ENCODE peak calls at places on chromosomes 7 and 10, in nine cellular contexts. One of them, this sample, is unnamed.

GRCh38 chr7:147298611-147299043 is 1182.0 kb downstream of the CNTNAP2 start:
- DNase-seq in mammary epithelial cell: no peak
- DNase-seq in osteoblast: peak; percentile 10
- DNase-seq in AG09319: no peak
- DNase-seq in fibroblast of pulmonary artery: peak; percentile 1
- DNase-seq in GM12865: no peak
- DNase-seq in PC-3: peak; percentile 65
- DNase-seq in WERI-Rb-1: no peak
- DNase-seq in osteocyte: no peak
- DNase-seq in this sample: no peak

GRCh38 chr7:108385834-108386422 is 70.3 kb downstream of the NRCAM start:
- DNase-seq in mammary epithelial cell: no peak
- DNase-seq in osteoblast: no peak
- DNase-seq in AG09319: no peak
- DNase-seq in fibroblast of pulmonary artery: no peak
- DNase-seq in GM12865: no peak
- DNase-seq in PC-3: no peak
- DNase-seq in WERI-Rb-1: no peak
- DNase-seq in osteocyte: no peak
- DNase-seq in this sample: no peak

GRCh38 chr7:52129278-52129677 is 812.7 kb upstream of the COBL start:
- DNase-seq in mammary epithelial cell: no peak
- DNase-seq in osteoblast: no peak
- DNase-seq in AG09319: no peak
- DNase-seq in fibroblast of pulmonary artery: no peak
- DNase-seq in GM12865: no peak
- DNase-seq in PC-3: no peak
- DNase-seq in WERI-Rb-1: no peak
- DNase-seq in osteocyte: no peak
- DNase-seq in this sample: no peak

GRCh38 chr7:7761340-7761973 is 43.0 kb upstream of the RPA3 start:
- DNase-seq in mammary epithelial cell: peak; percentile 50
- DNase-seq in osteoblast: no peak
- DNase-seq in AG09319: no peak
- DNase-seq in fibroblast of pulmonary artery: peak; percentile 74
- DNase-seq in GM12865: peak; percentile 67
- DNase-seq in PC-3: peak; percentile 73
- DNase-seq in WERI-Rb-1: no peak
- DNase-seq in osteocyte: no peak
- DNase-seq in this sample: peak; percentile 64

GRCh38 chr10:121291828-121292227 is 306.4 kb downstream of the FGFR2 start:
- DNase-seq in mammary epithelial cell: no peak
- DNase-seq in osteoblast: no peak
- DNase-seq in AG09319: no peak
- DNase-seq in fibroblast of pulmonary artery: no peak
- DNase-seq in GM12865: no peak
- DNase-seq in PC-3: no peak
- DNase-seq in WERI-Rb-1: no peak
- DNase-seq in osteocyte: no peak
- DNase-seq in this sample: no peak

GRCh38 chr10:31426425-31426824 is 107.4 kb downstream of the ZEB1 start:
- DNase-seq in mammary epithelial cell: peak; percentile 38
- DNase-seq in osteoblast: peak; percentile 58
- DNase-seq in AG09319: peak; percentile 10
- DNase-seq in fibroblast of pulmonary artery: peak; percentile 92
- DNase-seq in GM12865: no peak
- DNase-seq in PC-3: peak; percentile 74
- DNase-seq in WERI-Rb-1: no peak
- DNase-seq in osteocyte: no peak
- DNase-seq in this sample: peak; percentile 86

GRCh38 chr7:82623812-82624211 is 180.2 kb upstream of the CACNA2D1 start:
- DNase-seq in mammary epithelial cell: no peak
- DNase-seq in osteoblast: no peak
- DNase-seq in AG09319: no peak
- DNase-seq in fibroblast of pulmonary artery: no peak
- DNase-seq in GM12865: no peak
- DNase-seq in PC-3: no peak
- DNase-seq in WERI-Rb-1: no peak
- DNase-seq in osteocyte: no peak
- DNase-seq in this sample: no peak

GRCh38 chr7:151426486-151426905 is 13.4 kb downstream of the CRYGN start:
- DNase-seq in mammary epithelial cell: peak; percentile 65
- DNase-seq in osteoblast: peak; percentile 97
- DNase-seq in AG09319: peak; percentile 65
- DNase-seq in fibroblast of pulmonary artery: peak; percentile 96
- DNase-seq in GM12865: no peak
- DNase-seq in PC-3: peak; percentile 48
- DNase-seq in WERI-Rb-1: no peak
- DNase-seq in osteocyte: no peak
- DNase-seq in this sample: peak; percentile 99

GRCh38 chr7:149792220-149792595 is 18.8 kb upstream of the ZNF467 start:
- DNase-seq in mammary epithelial cell: no peak
- DNase-seq in osteoblast: no peak
- DNase-seq in AG09319: no peak
- DNase-seq in fibroblast of pulmonary artery: no peak
- DNase-seq in GM12865: no peak
- DNase-seq in PC-3: no peak
- DNase-seq in WERI-Rb-1: no peak
- DNase-seq in osteocyte: no peak
- DNase-seq in this sample: no peak

GRCh38 chr7:94417921-94418320 is 23.2 kb downstream of the COL1A2 start:
- DNase-seq in mammary epithelial cell: no peak
- DNase-seq in osteoblast: no peak
- DNase-seq in AG09319: no peak
- DNase-seq in fibroblast of pulmonary artery: no peak
- DNase-seq in GM12865: no peak
- DNase-seq in PC-3: no peak
- DNase-seq in WERI-Rb-1: peak; percentile 59
- DNase-seq in osteocyte: no peak
- DNase-seq in this sample: no peak

GRCh38 chr10:101938316-101939272 is 95.0 kb upstream of the KCNIP2 start:
- DNase-seq in mammary epithelial cell: peak; percentile 54
- DNase-seq in osteoblast: peak; percentile 56
- DNase-seq in AG09319: peak; percentile 84
- DNase-seq in fibroblast of pulmonary artery: peak; percentile 88
- DNase-seq in GM12865: no peak
- DNase-seq in PC-3: peak; percentile 65
- DNase-seq in WERI-Rb-1: no peak
- DNase-seq in osteocyte: no peak
- DNase-seq in this sample: peak; percentile 51

GRCh38 chr7:35697414-35698175 is 2.7 kb upstream of the HERPUD2 start:
- DNase-seq in mammary epithelial cell: peak; percentile 65
- DNase-seq in osteoblast: no peak
- DNase-seq in AG09319: no peak
- DNase-seq in fibroblast of pulmonary artery: peak; percentile 78
- DNase-seq in GM12865: no peak
- DNase-seq in PC-3: peak; percentile 69
- DNase-seq in WERI-Rb-1: no peak
- DNase-seq in osteocyte: no peak
- DNase-seq in this sample: peak; percentile 64

DNA sequence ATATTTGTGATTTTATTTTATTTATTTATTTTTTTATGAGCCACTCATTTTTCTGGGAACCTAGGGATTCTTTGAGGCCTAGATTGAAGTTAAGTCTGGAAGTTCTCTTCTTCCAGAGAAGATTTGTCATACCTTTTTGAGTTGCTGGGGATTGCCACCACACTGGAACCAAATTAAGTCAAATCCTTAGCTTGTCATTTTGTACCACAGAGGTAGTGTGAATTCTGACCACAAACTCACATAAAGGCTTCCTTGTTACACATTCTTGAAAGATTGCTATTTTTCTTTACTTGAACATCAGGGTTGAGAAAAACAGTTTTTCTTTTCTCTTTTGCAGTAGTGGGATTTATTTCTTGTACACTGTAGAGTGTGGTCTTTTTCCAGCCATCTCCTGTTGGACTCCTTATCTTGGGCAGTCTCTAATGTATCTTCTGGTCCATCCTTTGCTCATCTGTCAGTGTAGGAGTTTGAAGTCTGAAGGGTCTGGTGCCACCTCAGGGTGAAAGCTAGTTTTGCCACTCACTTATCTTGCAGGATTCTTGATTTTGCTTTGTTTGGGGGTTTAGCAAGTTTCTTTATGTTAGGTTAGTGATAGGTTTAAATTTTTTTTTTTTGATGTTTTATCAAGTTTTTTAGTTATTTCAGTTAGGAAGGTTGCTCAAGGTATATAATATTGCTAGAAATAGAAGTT is 24.8 kb downstream of the PCBD1 start:
- DNase-seq in mammary epithelial cell: no peak
- DNase-seq in osteoblast: no peak
- DNase-seq in AG09319: no peak
- DNase-seq in fibroblast of pulmonary artery: no peak
- DNase-seq in GM12865: no peak
- DNase-seq in PC-3: no peak
- DNase-seq in WERI-Rb-1: no peak
- DNase-seq in osteocyte: no peak
- DNase-seq in this sample: no peak
- TF ChIP-seq CTCF in mammary epithelial cell: no peak
- TF ChIP-seq CTCF in osteoblast: peak; percentile 26
- TF ChIP-seq CTCF in AG09319: no peak
- TF ChIP-seq CTCF in fibroblast of pulmonary artery: no peak
- TF ChIP-seq CTCF in GM12865: no peak
- TF ChIP-seq CTCF in PC-3: peak; percentile 41
- TF ChIP-seq CTCF in WERI-Rb-1: no peak
- TF ChIP-seq CTCF in osteocyte: no peak
- TF ChIP-seq CTCF in this sample: no peak

GRCh38 chr7:64098-64521 is 128.3 kb upstream of the FAM20C start:
- DNase-seq in mammary epithelial cell: peak; percentile 42
- DNase-seq in osteoblast: peak; percentile 92
- DNase-seq in AG09319: peak; percentile 32
- DNase-seq in fibroblast of pulmonary artery: peak; percentile 82
- DNase-seq in GM12865: peak; percentile 13
- DNase-seq in PC-3: peak; percentile 71
- DNase-seq in WERI-Rb-1: peak; percentile 83
- DNase-seq in osteocyte: no peak
- DNase-seq in this sample: peak; percentile 80
- TF ChIP-seq CTCF in mammary epithelial cell: peak; percentile 53
- TF ChIP-seq CTCF in osteoblast: peak; percentile 76
- TF ChIP-seq CTCF in AG09319: peak; percentile 67
- TF ChIP-seq CTCF in fibroblast of pulmonary artery: peak; percentile 73
- TF ChIP-seq CTCF in GM12865: peak; percentile 12
- TF ChIP-seq CTCF in PC-3: peak; percentile 74
- TF ChIP-seq CTCF in WERI-Rb-1: peak; percentile 72
- TF ChIP-seq CTCF in osteocyte: peak; percentile 80
- TF ChIP-seq CTCF in this sample: peak; percentile 56

GRCh38 chr10:70233109-70233938 is at the start of gene PPA1:
- DNase-seq in mammary epithelial cell: peak; percentile 95
- DNase-seq in osteoblast: peak; percentile 100
- DNase-seq in AG09319: peak; percentile 90
- DNase-seq in fibroblast of pulmonary artery: peak; percentile 95
- DNase-seq in GM12865: peak; percentile 98
- DNase-seq in PC-3: peak; percentile 100
- DNase-seq in WERI-Rb-1: peak; percentile 98
- DNase-seq in osteocyte: peak; percentile 100
- DNase-seq in this sample: peak; percentile 96
- TF ChIP-seq CTCF in mammary epithelial cell: peak; percentile 31
- TF ChIP-seq CTCF in osteoblast: peak; percentile 30
- TF ChIP-seq CTCF in AG09319: no peak
- TF ChIP-seq CTCF in fibroblast of pulmonary artery: peak; percentile 25
- TF ChIP-seq CTCF in GM12865: peak; percentile 27
- TF ChIP-seq CTCF in PC-3: peak; percentile 71
- TF ChIP-seq CTCF in WERI-Rb-1: peak; percentile 19
- TF ChIP-seq CTCF in osteocyte: peak; percentile 35
- TF ChIP-seq CTCF in this sample: no peak

DNA sequence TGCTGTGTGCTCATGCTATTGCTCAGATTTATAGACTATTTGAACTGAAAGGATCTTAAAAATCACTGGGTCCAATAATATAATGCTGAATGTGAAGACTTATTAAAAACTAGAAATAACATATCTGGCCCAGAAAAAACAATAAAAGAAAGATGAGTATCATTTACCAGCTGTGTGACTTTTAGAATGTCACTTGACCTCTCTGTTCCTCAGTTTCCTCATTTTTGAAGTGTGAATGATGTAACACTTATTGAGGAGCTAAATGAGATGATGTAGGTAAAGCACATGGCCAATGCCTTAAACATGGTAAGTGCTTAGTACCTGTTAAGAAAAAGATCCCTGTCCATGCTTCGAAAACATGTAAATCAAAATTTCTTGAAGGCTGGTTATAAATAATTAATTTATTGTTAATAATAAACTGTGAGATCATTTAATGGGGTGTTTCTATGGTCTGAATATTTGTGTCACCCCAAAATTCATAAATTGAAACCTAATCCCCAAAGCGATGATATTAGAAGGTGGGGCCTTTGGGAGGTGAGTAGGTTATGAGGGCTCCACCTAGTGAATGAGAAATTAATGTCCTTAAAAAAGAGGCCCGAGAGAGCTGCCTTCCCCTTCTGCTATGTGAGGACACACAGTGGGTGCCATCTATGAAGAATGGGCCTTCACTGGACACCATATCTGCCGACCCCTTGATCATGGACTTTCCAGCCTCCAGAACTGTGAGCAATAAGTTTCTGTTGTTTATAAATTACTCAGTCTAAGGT is 13.0 kb downstream of the DNTT start:
- DNase-seq in mammary epithelial cell: no peak
- DNase-seq in osteoblast: no peak
- DNase-seq in AG09319: no peak
- DNase-seq in fibroblast of pulmonary artery: no peak
- DNase-seq in GM12865: no peak
- DNase-seq in PC-3: no peak
- DNase-seq in WERI-Rb-1: no peak
- DNase-seq in osteocyte: no peak
- DNase-seq in this sample: no peak
- TF ChIP-seq CTCF in mammary epithelial cell: no peak
- TF ChIP-seq CTCF in osteoblast: no peak
- TF ChIP-seq CTCF in AG09319: no peak
- TF ChIP-seq CTCF in fibroblast of pulmonary artery: no peak
- TF ChIP-seq CTCF in GM12865: no peak
- TF ChIP-seq CTCF in PC-3: peak; percentile 26
- TF ChIP-seq CTCF in WERI-Rb-1: no peak
- TF ChIP-seq CTCF in osteocyte: no peak
- TF ChIP-seq CTCF in this sample: no peak

GRCh38 chr7:42115795-42116194 is 121.2 kb downstream of the GLI3 start:
- DNase-seq in mammary epithelial cell: no peak
- DNase-seq in osteoblast: no peak
- DNase-seq in AG09319: no peak
- DNase-seq in fibroblast of pulmonary artery: no peak
- DNase-seq in GM12865: peak; percentile 6
- DNase-seq in PC-3: no peak
- DNase-seq in WERI-Rb-1: no peak
- DNase-seq in osteocyte: no peak
- DNase-seq in this sample: no peak
- TF ChIP-seq CTCF in mammary epithelial cell: peak; percentile 15
- TF ChIP-seq CTCF in osteoblast: peak; percentile 10
- TF ChIP-seq CTCF in AG09319: no peak
- TF ChIP-seq CTCF in fibroblast of pulmonary artery: no peak
- TF ChIP-seq CTCF in GM12865: no peak
- TF ChIP-seq CTCF in PC-3: peak; percentile 14
- TF ChIP-seq CTCF in WERI-Rb-1: no peak
- TF ChIP-seq CTCF in osteocyte: peak; percentile 16
- TF ChIP-seq CTCF in this sample: no peak